ENCODE peak calls at places on chromosomes 5 and 9, in six cellular contexts. O, D, A, F, M and B are unnamed samples.

GRCh38 chr9:37996050-37996811 is 72.8 kb downstream of the SHB start:
- DNase-seq in O (no peak), D (no peak), A (no peak), F (no peak), M (peak; percentile 57), B (no peak)

GRCh38 chr9:3451956-3452355 is 73.8 kb downstream of the RFX3 start:
- DNase-seq in O (no peak), D (no peak), A (no peak), F (no peak), M (no peak), B (no peak)

GRCh38 chr9:84404095-84404686 is 63.6 kb upstream of the SLC28A3 start:
- DNase-seq in O (no peak), D (no peak), A (no peak), F (no peak), M (no peak), B (no peak)

GRCh38 chr5:147415663-147416062 is 94.2 kb downstream of the DPYSL3 start:
- DNase-seq in O (no peak), D (no peak), A (no peak), F (no peak), M (no peak), B (no peak)

GRCh38 chr5:36790847-36791246 is 85.7 kb upstream of the NIPBL start:
- DNase-seq in O (no peak), D (peak; percentile 6), A (no peak), F (no peak), M (no peak), B (no peak)

GRCh38 chr5:68928617-68929302 is 165.1 kb upstream of the SLC30A5 start:
- DNase-seq in O (no peak), D (no peak), A (peak; percentile 87), F (no peak), M (no peak), B (no peak)

GRCh38 chr5:104016650-104017049 is 454.1 kb upstream of the NUDT12 start:
- DNase-seq in O (no peak), D (peak; percentile 2), A (no peak), F (peak; percentile 7), M (no peak), B (no peak)

GRCh38 chr5:10073705-10074104 is 176.0 kb downstream of the ATPSCKMT start:
- DNase-seq in O (no peak), D (no peak), A (no peak), F (no peak), M (no peak), B (no peak)